ENCODE peak calls at places on chromosomes 4 and X, in four cellular contexts. One of them, this sample, is unnamed.

GRCh38 chrX:16451331-16451730 is 198.6 kb upstream of the S100G start:
- DNase-seq in CD4-positive, alpha-beta memory T cell: no peak
- DNase-seq in SJSA1: no peak
- DNase-seq in lower lobe of right lung: no peak
- DNase-seq in this sample: no peak

GRCh38 chrX:150966742-150967141 is 16.4 kb upstream of the HMGB3 start:
- DNase-seq in CD4-positive, alpha-beta memory T cell: no peak
- DNase-seq in SJSA1: no peak
- DNase-seq in lower lobe of right lung: no peak
- DNase-seq in this sample: no peak

GRCh38 chr4:143411527-143412480 is 75.1 kb downstream of the GAB1 start:
- DNase-seq in CD4-positive, alpha-beta memory T cell: no peak
- DNase-seq in SJSA1: peak; percentile 12
- DNase-seq in lower lobe of right lung: no peak
- DNase-seq in this sample: no peak

GRCh38 chrX:56802921-56803848 is 74.1 kb downstream of the NBDY start:
- DNase-seq in CD4-positive, alpha-beta memory T cell: peak; percentile 77
- DNase-seq in SJSA1: peak; percentile 7
- DNase-seq in lower lobe of right lung: no peak
- DNase-seq in this sample: peak; percentile 85

GRCh38 chr4:139740121-139740520 is 74.5 kb downstream of the MGST2 start:
- DNase-seq in CD4-positive, alpha-beta memory T cell: no peak
- DNase-seq in SJSA1: no peak
- DNase-seq in lower lobe of right lung: no peak
- DNase-seq in this sample: no peak

GRCh38 chr4:56930638-56931037 is 22.9 kb downstream of the REST start:
- DNase-seq in CD4-positive, alpha-beta memory T cell: no peak
- DNase-seq in SJSA1: no peak
- DNase-seq in lower lobe of right lung: no peak
- DNase-seq in this sample: no peak

GRCh38 chr4:186699298-186699697 is 24.4 kb downstream of the FAT1 start:
- DNase-seq in CD4-positive, alpha-beta memory T cell: no peak
- DNase-seq in SJSA1: no peak
- DNase-seq in lower lobe of right lung: no peak
- DNase-seq in this sample: no peak

GRCh38 chr4:85153221-85153620 is 186.7 kb upstream of the WDFY3 start:
- DNase-seq in CD4-positive, alpha-beta memory T cell: no peak
- DNase-seq in SJSA1: no peak
- DNase-seq in lower lobe of right lung: no peak
- DNase-seq in this sample: no peak

GRCh38 chr4:103244251-103244650 is 46.1 kb upstream of the CENPE start:
- DNase-seq in CD4-positive, alpha-beta memory T cell: no peak
- DNase-seq in SJSA1: no peak
- DNase-seq in lower lobe of right lung: no peak
- DNase-seq in this sample: no peak

GRCh38 chrX:105651052-105651451 is 171.3 kb upstream of the NRK start:
- DNase-seq in CD4-positive, alpha-beta memory T cell: no peak
- DNase-seq in SJSA1: no peak
- DNase-seq in lower lobe of right lung: no peak
- DNase-seq in this sample: no peak

GRCh38 chr4:163003979-163004378 is 162.7 kb downstream of the NAF1 start:
- DNase-seq in CD4-positive, alpha-beta memory T cell: no peak
- DNase-seq in SJSA1: no peak
- DNase-seq in lower lobe of right lung: no peak
- DNase-seq in this sample: no peak

GRCh38 chr4:95290702-95291101 is 258.1 kb downstream of the UNC5C start:
- DNase-seq in CD4-positive, alpha-beta memory T cell: no peak
- DNase-seq in SJSA1: no peak
- DNase-seq in lower lobe of right lung: no peak
- DNase-seq in this sample: no peak

GRCh38 chr4:96152824-96153223 is 312.9 kb downstream of the PDHA2 start:
- DNase-seq in CD4-positive, alpha-beta memory T cell: no peak
- DNase-seq in SJSA1: no peak
- DNase-seq in lower lobe of right lung: no peak
- DNase-seq in this sample: no peak

GRCh38 chr4:30768278-30768677 is 48.1 kb downstream of the PCDH7 start:
- DNase-seq in CD4-positive, alpha-beta memory T cell: no peak
- DNase-seq in SJSA1: no peak
- DNase-seq in lower lobe of right lung: no peak
- DNase-seq in this sample: no peak

GRCh38 chr4:2105559-2105958 is 46.4 kb downstream of the NAT8L start:
- DNase-seq in CD4-positive, alpha-beta memory T cell: no peak
- DNase-seq in SJSA1: no peak
- DNase-seq in lower lobe of right lung: no peak
- DNase-seq in this sample: no peak

GRCh38 chrX:135520022-135520552 is 373 bp upstream of the INTS6L start:
- DNase-seq in CD4-positive, alpha-beta memory T cell: no peak
- DNase-seq in SJSA1: no peak
- DNase-seq in lower lobe of right lung: no peak
- DNase-seq in this sample: no peak

GRCh38 chr4:152957437-152958185 is 21.5 kb downstream of the FHDC1 start:
- DNase-seq in CD4-positive, alpha-beta memory T cell: no peak
- DNase-seq in SJSA1: no peak
- DNase-seq in lower lobe of right lung: peak; percentile 69
- DNase-seq in this sample: peak; percentile 84

GRCh38 chr4:1246111-1246881 is 2.6 kb downstream of the CTBP1 start:
- DNase-seq in CD4-positive, alpha-beta memory T cell: no peak
- DNase-seq in SJSA1: no peak
- DNase-seq in lower lobe of right lung: peak; percentile 76
- DNase-seq in this sample: peak; percentile 86

GRCh38 chrX:41148553-41148952 is 63.3 kb downstream of the USP9X start:
- DNase-seq in CD4-positive, alpha-beta memory T cell: no peak
- DNase-seq in SJSA1: peak; percentile 64
- DNase-seq in lower lobe of right lung: no peak
- DNase-seq in this sample: no peak

GRCh38 chrX:39762266-39762841 is 335.4 kb downstream of the BCOR start:
- DNase-seq in CD4-positive, alpha-beta memory T cell: no peak
- DNase-seq in SJSA1: peak; percentile 28
- DNase-seq in lower lobe of right lung: no peak
- DNase-seq in this sample: no peak

GRCh38 chr4:188783606-188784157 is 644.4 kb downstream of the TRIML1 start:
- DNase-seq in CD4-positive, alpha-beta memory T cell: no peak
- DNase-seq in SJSA1: no peak
- DNase-seq in lower lobe of right lung: no peak
- DNase-seq in this sample: no peak

GRCh38 chrX:153714256-153714655 is 9.9 kb downstream of the BCAP31 start:
- DNase-seq in CD4-positive, alpha-beta memory T cell: no peak
- DNase-seq in SJSA1: no peak
- DNase-seq in lower lobe of right lung: no peak
- DNase-seq in this sample: no peak

GRCh38 chrX:1308476-1308875 is 28.1 kb upstream of the IL3RA start:
- DNase-seq in CD4-positive, alpha-beta memory T cell: no peak
- DNase-seq in SJSA1: no peak
- DNase-seq in lower lobe of right lung: no peak
- DNase-seq in this sample: no peak

GRCh38 chrX:1306909-1307625 is 29.5 kb upstream of the IL3RA start:
- DNase-seq in CD4-positive, alpha-beta memory T cell: no peak
- DNase-seq in SJSA1: no peak
- DNase-seq in lower lobe of right lung: no peak
- DNase-seq in this sample: no peak

GRCh38 chrX:1305411-1305810 is 31.2 kb upstream of the IL3RA start:
- DNase-seq in CD4-positive, alpha-beta memory T cell: no peak
- DNase-seq in SJSA1: no peak
- DNase-seq in lower lobe of right lung: no peak
- DNase-seq in this sample: no peak

GRCh38 chrX:1307626-1308340 is 28.8 kb upstream of the IL3RA start:
- DNase-seq in CD4-positive, alpha-beta memory T cell: no peak
- DNase-seq in SJSA1: no peak
- DNase-seq in lower lobe of right lung: no peak
- DNase-seq in this sample: no peak
- H3K9me3 ChIP-seq in CD4-positive, alpha-beta memory T cell: no peaks in the 10 kb centered on the region
- H3K9me3 ChIP-seq in SJSA1: peaks cover 3% of the 10 kb centered on the region
- H3K9me3 ChIP-seq in lower lobe of right lung: no peaks in the 10 kb centered on the region
- H3K9me3 ChIP-seq in this sample: no peaks in the 10 kb centered on the region

GRCh38 chrX:101265869-101266428 is 25.2 kb downstream of the TAF7L start:
- DNase-seq in CD4-positive, alpha-beta memory T cell: no peak
- DNase-seq in SJSA1: peak; percentile 5
- DNase-seq in lower lobe of right lung: no peak
- DNase-seq in this sample: no peak
- H3K27ac ChIP-seq in CD4-positive, alpha-beta memory T cell: no peak overlapping the region
- H3K27ac ChIP-seq in SJSA1: no peak overlapping the region
- H3K27ac ChIP-seq in lower lobe of right lung: no peak overlapping the region
- H3K27ac ChIP-seq in this sample: no peak overlapping the region

DNA sequence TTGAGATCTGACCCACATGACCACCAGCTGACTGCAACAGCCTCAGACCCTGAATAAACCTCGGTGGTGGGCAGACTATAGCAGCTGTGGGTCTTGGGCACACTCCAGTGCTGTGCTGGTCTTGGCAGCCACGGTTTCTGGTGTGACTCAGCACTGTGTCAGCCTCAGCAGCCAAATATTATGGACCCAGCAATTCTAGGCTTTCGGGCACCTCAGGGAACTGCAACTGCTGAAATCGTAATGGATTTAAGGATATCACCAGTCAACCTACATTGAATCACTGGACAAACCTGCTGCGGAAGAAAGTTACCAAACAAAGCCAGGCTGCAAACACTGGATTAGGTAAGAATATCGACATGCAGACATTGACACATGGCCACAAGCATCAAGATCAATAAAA is 10.5 kb upstream of the UBE2NL start:
- DNase-seq in CD4-positive, alpha-beta memory T cell: no peak
- DNase-seq in SJSA1: no peak
- DNase-seq in lower lobe of right lung: no peak
- DNase-seq in this sample: no peak
- H3K9me3 ChIP-seq in CD4-positive, alpha-beta memory T cell: no peaks in the 10 kb centered on the region
- H3K9me3 ChIP-seq in SJSA1: no peaks in the 10 kb centered on the region
- H3K9me3 ChIP-seq in lower lobe of right lung: no peaks in the 10 kb centered on the region
- H3K9me3 ChIP-seq in this sample: no peaks in the 10 kb centered on the region

GRCh38 chr4:109211671-109212070 is 90.8 kb downstream of the COL25A1 start:
- DNase-seq in CD4-positive, alpha-beta memory T cell: no peak
- DNase-seq in SJSA1: no peak
- DNase-seq in lower lobe of right lung: no peak
- DNase-seq in this sample: no peak

GRCh38 chr4:109216085-109216696 is 86.3 kb downstream of the COL25A1 start:
- DNase-seq in CD4-positive, alpha-beta memory T cell: no peak
- DNase-seq in SJSA1: no peak
- DNase-seq in lower lobe of right lung: no peak
- DNase-seq in this sample: no peak

GRCh38 chr4:109215511-109215910 is 86.9 kb downstream of the COL25A1 start:
- DNase-seq in CD4-positive, alpha-beta memory T cell: no peak
- DNase-seq in SJSA1: no peak
- DNase-seq in lower lobe of right lung: no peak
- DNase-seq in this sample: no peak

GRCh38 chr4:109213056-109213455 is 89.4 kb downstream of the COL25A1 start:
- DNase-seq in CD4-positive, alpha-beta memory T cell: no peak
- DNase-seq in SJSA1: no peak
- DNase-seq in lower lobe of right lung: no peak
- DNase-seq in this sample: no peak

GRCh38 chr4:109214622-109215350 is 87.7 kb downstream of the COL25A1 start:
- DNase-seq in CD4-positive, alpha-beta memory T cell: no peak
- DNase-seq in SJSA1: no peak
- DNase-seq in lower lobe of right lung: no peak
- DNase-seq in this sample: no peak
- H3K27ac ChIP-seq in CD4-positive, alpha-beta memory T cell: no peak overlapping the region
- H3K27ac ChIP-seq in SJSA1: no peak overlapping the region
- H3K27ac ChIP-seq in lower lobe of right lung: no peak overlapping the region
- H3K27ac ChIP-seq in this sample: no peak overlapping the region

GRCh38 chrX:55336176-55336575 is 71.5 kb upstream of the PAGE3 start:
- DNase-seq in CD4-positive, alpha-beta memory T cell: no peak
- DNase-seq in SJSA1: no peak
- DNase-seq in lower lobe of right lung: no peak
- DNase-seq in this sample: no peak

GRCh38 chrX:55342533-55343501 is 78.1 kb upstream of the PAGE3 start:
- DNase-seq in CD4-positive, alpha-beta memory T cell: peak; percentile 59
- DNase-seq in SJSA1: no peak
- DNase-seq in lower lobe of right lung: no peak
- DNase-seq in this sample: peak; percentile 58

GRCh38 chrX:55335296-55335695 is 70.6 kb upstream of the PAGE3 start:
- DNase-seq in CD4-positive, alpha-beta memory T cell: no peak
- DNase-seq in SJSA1: no peak
- DNase-seq in lower lobe of right lung: no peak
- DNase-seq in this sample: no peak

GRCh38 chrX:55340896-55341433 is 76.2 kb upstream of the PAGE3 start:
- DNase-seq in CD4-positive, alpha-beta memory T cell: no peak
- DNase-seq in SJSA1: no peak
- DNase-seq in lower lobe of right lung: no peak
- DNase-seq in this sample: peak; percentile 47
- H3K9me3 ChIP-seq in CD4-positive, alpha-beta memory T cell: no peaks in the 10 kb centered on the region
- H3K9me3 ChIP-seq in SJSA1: no peaks in the 10 kb centered on the region
- H3K9me3 ChIP-seq in lower lobe of right lung: no peaks in the 10 kb centered on the region
- H3K9me3 ChIP-seq in this sample: no peaks in the 10 kb centered on the region

GRCh38 chr4:86547140-86547539 is 47.0 kb upstream of the PTPN13 start:
- DNase-seq in CD4-positive, alpha-beta memory T cell: no peak
- DNase-seq in SJSA1: no peak
- DNase-seq in lower lobe of right lung: no peak
- DNase-seq in this sample: no peak

GRCh38 chr4:86544313-86544966 is 49.7 kb upstream of the PTPN13 start:
- DNase-seq in CD4-positive, alpha-beta memory T cell: peak; percentile 54
- DNase-seq in SJSA1: no peak
- DNase-seq in lower lobe of right lung: no peak
- DNase-seq in this sample: no peak

GRCh38 chr4:86542319-86543027 is 51.6 kb upstream of the PTPN13 start:
- DNase-seq in CD4-positive, alpha-beta memory T cell: no peak
- DNase-seq in SJSA1: no peak
- DNase-seq in lower lobe of right lung: no peak
- DNase-seq in this sample: no peak

GRCh38 chr4:86543080-86543479 is 51.0 kb upstream of the PTPN13 start:
- DNase-seq in CD4-positive, alpha-beta memory T cell: no peak
- DNase-seq in SJSA1: no peak
- DNase-seq in lower lobe of right lung: no peak
- DNase-seq in this sample: no peak

GRCh38 chr4:86543560-86544312 is 50.4 kb upstream of the PTPN13 start:
- DNase-seq in CD4-positive, alpha-beta memory T cell: no peak
- DNase-seq in SJSA1: peak; percentile 42
- DNase-seq in lower lobe of right lung: no peak
- DNase-seq in this sample: no peak
- H3K27ac ChIP-seq in CD4-positive, alpha-beta memory T cell: peak overlapping the region; percentile 33
- H3K27ac ChIP-seq in SJSA1: no peak overlapping the region
- H3K27ac ChIP-seq in lower lobe of right lung: no peak overlapping the region
- H3K27ac ChIP-seq in this sample: no peak overlapping the region

DNA sequence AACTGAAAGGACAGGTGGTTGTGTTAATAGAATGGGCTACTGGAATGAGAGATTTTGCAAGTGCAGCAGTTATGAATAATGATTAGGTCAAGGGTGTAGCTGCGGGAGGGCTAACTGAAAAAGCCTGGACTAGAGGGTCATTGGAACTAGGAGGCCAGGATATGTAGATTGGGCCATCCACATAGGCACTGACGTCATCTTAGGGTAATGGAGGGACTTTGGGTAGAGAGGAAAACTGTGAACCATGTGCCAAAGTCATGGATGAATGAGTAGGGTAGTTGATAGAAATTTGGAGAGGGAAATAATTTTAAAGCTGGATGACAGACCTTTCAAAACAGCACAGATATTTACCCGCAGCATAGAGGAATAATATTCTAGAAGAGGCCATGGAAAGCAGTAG is 123.6 kb upstream of the SLITRK2 start:
- DNase-seq in CD4-positive, alpha-beta memory T cell: no peak
- DNase-seq in SJSA1: no peak
- DNase-seq in lower lobe of right lung: no peak
- DNase-seq in this sample: no peak
- H3K9me3 ChIP-seq in CD4-positive, alpha-beta memory T cell: no peaks in the 10 kb centered on the region
- H3K9me3 ChIP-seq in SJSA1: no peaks in the 10 kb centered on the region
- H3K9me3 ChIP-seq in lower lobe of right lung: no peaks in the 10 kb centered on the region
- H3K9me3 ChIP-seq in this sample: no peaks in the 10 kb centered on the region

GRCh38 chr4:112127048-112127637 is 18.1 kb upstream of the FAM241A start:
- DNase-seq in CD4-positive, alpha-beta memory T cell: no peak
- DNase-seq in SJSA1: no peak
- DNase-seq in lower lobe of right lung: no peak
- DNase-seq in this sample: no peak
- H3K27ac ChIP-seq in CD4-positive, alpha-beta memory T cell: no peak overlapping the region
- H3K27ac ChIP-seq in SJSA1: no peak overlapping the region
- H3K27ac ChIP-seq in lower lobe of right lung: no peak overlapping the region
- H3K27ac ChIP-seq in this sample: peak overlapping the region; percentile 27

This sample was measured in vagina.